ENCODE peak calls at places on chromosomes 5 and 9, in six cellular contexts. G is WERI-Rb-1, L is cardiac muscle cell, R is uterus, H is mammary epithelial cell, D is tibial artery. Z is an unnamed sample.

GRCh38 chr9:78542491-78543175 is 245.7 kb downstream of the PSAT1 start:
- DNase-seq in G (no peak), H (no peak), L (no peak), D (no peak), R (no peak), Z (no peak)

GRCh38 chr9:4855861-4856260 is 63.1 kb downstream of the RCL1 start:
- DNase-seq in L (no peak), D (peak; percentile 71), R (no peak), H (peak; percentile 25), G (no peak), Z (no peak)

GRCh38 chr9:89489548-89490527 is 8.1 kb downstream of the SEMA4D start:
- DNase-seq in R (no peak), D (no peak), G (no peak), H (peak; percentile 12), L (no peak), Z (no peak)

GRCh38 chr5:108749130-108749861 is 1.6 kb downstream of the FER start:
- DNase-seq in G (no peak), D (peak; percentile 68), R (no peak), H (peak; percentile 41), L (no peak), Z (peak; percentile 49)

GRCh38 chr5:102628449-102629175 is 126.5 kb upstream of the PAM start:
- DNase-seq in R (no peak), L (no peak), D (no peak), G (no peak), H (peak; percentile 72), Z (peak; percentile 40)

GRCh38 chr5:40832345-40832744 is 2.7 kb downstream of the RPL37 start:
- DNase-seq in L (no peak), H (no peak), R (no peak), G (no peak), D (no peak), Z (no peak)

GRCh38 chr5:143400541-143401252 is 2.8 kb downstream of the NR3C1 start:
- DNase-seq in L (peak; percentile 45), H (peak; percentile 77), D (no peak), R (no peak), G (no peak), Z (peak; percentile 71)

GRCh38 chr9:109683521-109683920 is 96.5 kb upstream of the PALM2AKAP2 start:
- DNase-seq in L (no peak), R (no peak), H (peak; percentile 53), G (no peak), D (no peak), Z (no peak)

GRCh38 chr5:8908055-8908683 is 637.7 kb downstream of the SEMA5A start:
- DNase-seq in G (peak; percentile 61), D (no peak), L (peak; percentile 33), R (no peak), H (peak; percentile 17), Z (peak; percentile 27)

DNA sequence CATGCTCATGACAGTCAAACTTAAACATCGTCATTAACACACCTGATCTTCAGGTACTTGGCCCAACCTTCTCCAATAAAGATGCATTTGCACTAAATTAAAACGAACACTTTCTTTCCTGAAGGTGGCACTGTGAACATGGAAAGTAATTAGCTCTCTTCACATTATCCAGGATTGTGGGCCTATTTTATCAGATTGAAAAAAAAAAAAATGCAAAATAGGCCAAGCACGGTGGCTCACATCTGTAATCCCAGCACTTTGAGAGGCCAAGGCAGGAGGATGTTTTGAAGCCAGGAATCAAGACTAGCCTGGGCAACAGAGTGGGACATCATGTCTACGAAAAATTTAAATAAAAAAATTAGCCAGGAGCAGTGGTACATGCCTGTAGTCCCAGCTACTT is 14.4 kb upstream of the CDC20B start:
- DNase-seq in H (peak; percentile 42), D (no peak), G (no peak), R (no peak), L (peak; percentile 19), Z (no peak)
- TF ChIP-seq CTCF in H (peak; percentile 53), D (no peak), G (peak; percentile 40), R (no peak), L (peak; percentile 33), Z (peak; percentile 64)

DNA sequence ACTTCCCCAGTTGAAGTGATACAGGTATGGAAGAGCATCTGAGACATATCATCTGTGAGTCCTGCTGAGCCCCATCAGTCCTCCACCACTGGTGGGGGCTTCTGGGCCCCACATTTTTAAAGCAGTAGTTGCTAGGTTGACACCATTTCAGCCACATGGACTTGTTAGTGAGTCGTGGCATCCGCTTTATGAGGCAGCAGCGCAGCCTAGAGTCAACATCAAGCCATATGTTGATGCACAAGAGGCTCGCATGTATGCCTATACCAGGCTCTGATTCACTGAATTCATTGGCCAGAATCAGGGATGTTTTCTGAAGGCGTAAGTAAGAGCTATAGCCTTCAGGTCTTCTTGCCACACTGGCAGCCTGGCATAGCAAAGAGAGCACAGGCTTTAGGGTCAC is 26.8 kb downstream of the ZNF346 start:
- DNase-seq in L (no peak), G (no peak), D (no peak), R (no peak), H (no peak), Z (no peak)
- H3K27me3 ChIP-seq in L (no peaks in the 10 kb centered on the region), G (no peaks in the 10 kb centered on the region), D (no peaks in the 10 kb centered on the region), R (no peaks in the 10 kb centered on the region), H (no peaks in the 10 kb centered on the region), Z (no peaks in the 10 kb centered on the region)

DNA sequence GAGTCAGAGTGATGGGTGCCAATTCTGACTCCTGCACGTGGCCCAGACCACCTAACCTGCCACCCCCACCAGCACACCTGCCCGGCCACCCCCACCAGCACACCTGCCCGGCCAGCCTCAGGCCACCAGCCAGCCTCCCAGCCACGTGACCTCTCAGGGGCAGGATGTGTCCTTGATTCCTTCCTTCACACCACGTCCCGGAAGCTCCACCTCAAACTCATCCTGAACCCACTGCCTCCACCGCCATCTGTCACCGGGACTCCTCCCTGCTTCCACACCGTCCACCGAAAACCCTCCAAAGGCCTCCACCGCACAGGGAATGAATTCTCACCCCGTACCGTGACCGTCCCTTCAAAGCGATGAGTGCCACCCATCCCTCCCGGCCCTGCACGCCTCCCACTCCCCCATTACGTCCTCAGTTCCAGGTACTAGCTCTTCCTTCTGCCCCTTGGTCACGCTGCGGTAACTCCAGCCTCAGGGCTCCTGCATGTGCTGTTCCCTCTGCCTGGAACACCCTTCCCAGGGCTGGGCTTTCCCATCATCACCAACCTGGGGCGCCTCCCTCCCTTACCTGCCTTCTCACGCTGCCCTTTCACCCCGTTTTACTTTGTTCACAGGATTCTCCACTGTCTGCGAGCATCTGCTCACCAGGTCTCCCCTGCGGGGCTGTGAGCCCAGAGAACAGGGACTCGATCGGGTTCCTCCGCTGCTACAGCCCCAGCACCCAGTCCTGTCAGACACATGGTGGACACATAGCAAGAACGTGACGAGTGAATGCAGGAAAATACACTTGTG is 82.9 kb downstream of the ADAMTS2 start:
- DNase-seq in D (no peak), G (no peak), R (peak; percentile 15), H (no peak), L (no peak), Z (no peak)
- H3K27ac ChIP-seq in D (no peak overlapping the region), G (no peak overlapping the region), R (no peak overlapping the region), H (no peak overlapping the region), L (no peak overlapping the region), Z (no peak overlapping the region)

DNA sequence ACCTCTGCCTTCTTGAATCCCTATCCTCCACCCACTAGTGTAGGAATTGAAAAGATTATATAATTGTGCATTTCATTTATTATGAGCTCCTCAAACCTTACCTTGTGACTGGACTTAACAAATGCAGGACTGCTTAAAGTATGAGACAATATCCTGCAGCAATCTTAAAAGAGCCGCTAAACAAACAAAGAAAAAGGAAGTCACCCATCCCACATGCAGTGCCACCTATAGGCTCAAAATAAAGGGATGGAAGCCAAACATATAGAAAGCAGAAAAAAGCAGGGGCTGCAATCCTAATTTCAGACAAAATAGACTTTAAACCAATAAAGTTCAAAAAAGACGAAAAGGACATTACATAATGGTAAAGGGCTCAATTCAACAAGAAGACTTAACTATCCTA is 8.7 kb downstream of the PCAT7 start:
- DNase-seq in R (no peak), L (no peak), G (no peak), D (no peak), H (no peak), Z (no peak)
- TF ChIP-seq CTCF in R (no peak), L (no peak), G (no peak), D (no peak), H (no peak), Z (peak; percentile 10)

GRCh38 chr5:171306141-171306540 is 2.9 kb upstream of the TLX3 start:
- DNase-seq in L (no peak), H (no peak), D (no peak), R (no peak), G (no peak), Z (no peak)
- H3K27me3 ChIP-seq in L (peaks cover 97% of the 10 kb centered on the region), H (peaks cover 47% of the 10 kb centered on the region), D (peaks cover 3% of the 10 kb centered on the region), R (no peaks in the 10 kb centered on the region), G (peaks cover 54% of the 10 kb centered on the region), Z (peaks cover 84% of the 10 kb centered on the region)

Z was measured in foreskin keratinocyte.